ENCODE peak calls at places on chromosome 4, in six cellular contexts. R is body of pancreas, A is brain microvascular endothelial cell, W is fibroblast of pulmonary artery, Z is prostate gland, C is GM20000. F is an unnamed sample.

GRCh38 chr4:93764647-93765246 is 63.8 kb upstream of the ATOH1 start:
- DNase-seq in R (peak), A (peak), W (peak), Z (peak), C (peak), F (no peak)

GRCh38 chr4:85783483-85783882 is 308.5 kb downstream of the ARHGAP24 start:
- DNase-seq in R (no peak), A (peak), W (peak), Z (no peak), C (no peak), F (no peak)

GRCh38 chr4:175308236-175308635 is 390.1 kb downstream of the ADAM29 start:
- DNase-seq in R (no peak), A (peak), W (peak), Z (no peak), C (no peak), F (no peak)

GRCh38 chr4:89939464-89939863 is 44.8 kb downstream of the MMRN1 start:
- DNase-seq in R (no peak), A (no peak), W (no peak), Z (no peak), C (no peak), F (no peak)

GRCh38 chr4:173151496-173151895 is 17.1 kb upstream of the GALNT7 start:
- DNase-seq in R (no peak), A (no peak), W (no peak), Z (no peak), C (no peak), F (no peak)

GRCh38 chr4:109266891-109267290 is 35.6 kb downstream of the COL25A1 start:
- DNase-seq in R (no peak), A (no peak), W (no peak), Z (no peak), C (no peak), F (no peak)

GRCh38 chr4:6095023-6095817 is 77.0 kb upstream of the C4orf50 start:
- DNase-seq in R (no peak), A (peak), W (no peak), Z (no peak), C (no peak), F (no peak)

GRCh38 chr4:152309418-152309817 is 226.5 kb downstream of the FBXW7 start:
- DNase-seq in R (no peak), A (no peak), W (no peak), Z (no peak), C (no peak), F (no peak)

GRCh38 chr4:138056541-138056940 is 185.6 kb downstream of the SLC7A11 start:
- DNase-seq in R (no peak), A (no peak), W (no peak), Z (no peak), C (no peak), F (no peak)

GRCh38 chr4:67288964-67289363 is 256.3 kb downstream of the CENPC start:
- DNase-seq in R (no peak), A (peak), W (peak), Z (no peak), C (peak), F (no peak)

GRCh38 chr4:26176621-26177121 is 144.1 kb upstream of the RBPJ start:
- DNase-seq in R (no peak), A (peak), W (peak), Z (no peak), C (no peak), F (no peak)

GRCh38 chr4:182724414-182724813 is 192.8 kb downstream of the DCTD start:
- DNase-seq in R (no peak), A (no peak), W (no peak), Z (no peak), C (no peak), F (no peak)

GRCh38 chr4:99887837-99888236 is 6.4 kb downstream of the LAMTOR3 start:
- DNase-seq in R (no peak), A (no peak), W (peak), Z (no peak), C (no peak), F (no peak)

GRCh38 chr4:154916068-154916467 is 135.0 kb downstream of the RBM46 start:
- DNase-seq in R (no peak), A (no peak), W (no peak), Z (no peak), C (no peak), F (no peak)

GRCh38 chr4:78606035-78606434 is 54.5 kb downstream of the ANXA3 start:
- DNase-seq in R (no peak), A (no peak), W (no peak), Z (no peak), C (no peak), F (no peak)

GRCh38 chr4:78604988-78605387 is 53.4 kb downstream of the ANXA3 start:
- DNase-seq in R (no peak), A (no peak), W (no peak), Z (no peak), C (no peak), F (no peak)

GRCh38 chr4:78601013-78601412 is 49.4 kb downstream of the ANXA3 start:
- DNase-seq in R (no peak), A (no peak), W (no peak), Z (no peak), C (peak), F (no peak)

GRCh38 chr4:78602334-78602733 is 50.8 kb downstream of the ANXA3 start:
- DNase-seq in R (no peak), A (no peak), W (no peak), Z (peak), C (no peak), F (no peak)

DNA sequence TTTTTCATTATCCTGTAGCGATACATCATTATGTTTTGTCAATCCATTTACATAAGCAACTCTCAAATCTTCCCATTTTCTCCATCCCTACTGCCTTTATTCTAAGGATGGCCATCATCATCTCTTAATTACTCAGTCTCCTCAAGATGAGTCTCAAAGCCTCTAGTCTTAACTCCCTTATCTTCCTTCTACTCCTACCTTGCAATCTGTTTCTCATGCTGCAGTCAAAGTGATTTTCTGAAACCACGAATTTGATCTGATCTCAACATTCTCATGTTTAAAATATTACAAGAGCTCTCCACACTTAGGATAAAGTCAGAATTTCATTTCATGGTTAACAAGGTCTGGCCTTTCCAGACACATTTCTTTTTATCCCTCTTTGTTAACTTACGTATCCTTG is 51.8 kb downstream of the ANXA3 start:
- DNase-seq in R (no peak), A (no peak), W (no peak), Z (no peak), C (no peak), F (no peak)
- TF ChIP-seq CTCF in R (no peak), A (no peak), W (no peak), Z (no peak), C (no peak), F (no peak)

GRCh38 chr4:185730849-185731608 is 81.0 kb downstream of the SORBS2 start:
- DNase-seq in R (no peak), A (no peak), W (peak), Z (no peak), C (no peak), F (no peak)
- TF ChIP-seq CTCF in R (no peak), A (no peak), W (no peak), Z (no peak), C (no peak), F (no peak)

GRCh38 chr4:40328383-40328782 is 6.8 kb upstream of the CHRNA9 start:
- DNase-seq in R (no peak), A (no peak), W (no peak), Z (no peak), C (no peak), F (no peak)

GRCh38 chr4:40323866-40324265 is 11.3 kb upstream of the CHRNA9 start:
- DNase-seq in R (no peak), A (no peak), W (no peak), Z (no peak), C (no peak), F (no peak)

GRCh38 chr4:40322853-40323252 is 12.3 kb upstream of the CHRNA9 start:
- DNase-seq in R (no peak), A (no peak), W (peak), Z (no peak), C (no peak), F (no peak)

GRCh38 chr4:40327340-40327739 is 7.8 kb upstream of the CHRNA9 start:
- DNase-seq in R (no peak), A (no peak), W (peak), Z (no peak), C (no peak), F (no peak)

DNA sequence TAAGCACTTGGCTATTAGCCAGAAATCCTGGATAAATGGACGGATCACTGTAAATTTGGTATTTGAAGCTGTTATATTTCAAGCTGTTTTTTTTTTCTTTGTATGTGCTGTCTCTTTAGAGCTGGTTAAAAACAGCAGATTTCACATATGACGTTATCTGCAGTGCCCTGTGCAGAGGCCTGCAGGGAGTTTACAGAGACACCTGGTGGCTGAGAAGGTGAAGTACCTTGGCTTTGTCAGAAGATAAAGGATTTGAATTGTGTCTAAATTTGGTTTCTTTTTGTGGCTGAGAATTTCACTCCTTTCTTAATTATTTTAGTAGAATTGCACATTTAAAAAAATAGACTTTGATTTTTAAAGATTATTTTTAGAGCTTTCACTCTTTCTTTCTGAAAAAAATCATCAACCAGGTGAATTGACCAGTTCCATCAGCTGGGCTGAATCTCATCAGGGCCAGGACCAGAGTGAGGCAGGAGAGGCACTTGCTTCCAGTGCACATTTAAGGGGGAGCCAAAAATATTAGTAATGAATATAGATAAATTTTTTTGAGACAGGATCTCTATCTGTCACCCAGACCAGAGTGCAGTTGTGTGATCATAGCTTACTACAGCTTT is 9.6 kb upstream of the CHRNA9 start:
- DNase-seq in R (peak), A (peak), W (peak), Z (peak), C (peak), F (no peak)
- TF ChIP-seq CTCF in R (peak), A (peak), W (peak), Z (peak), C (peak), F (peak)

GRCh38 chr4:176335421-176335820 is 15.7 kb downstream of the SPCS3 start:
- DNase-seq in R (no peak), A (no peak), W (peak), Z (no peak), C (no peak), F (no peak)

GRCh38 chr4:176342384-176342783 is 22.6 kb downstream of the SPCS3 start:
- DNase-seq in R (no peak), A (no peak), W (no peak), Z (no peak), C (no peak), F (no peak)

GRCh38 chr4:176339936-176340761 is 20.4 kb downstream of the SPCS3 start:
- DNase-seq in R (no peak), A (no peak), W (peak), Z (no peak), C (no peak), F (no peak)

GRCh38 chr4:176343286-176343685 is 23.5 kb downstream of the SPCS3 start:
- DNase-seq in R (no peak), A (no peak), W (no peak), Z (no peak), C (no peak), F (no peak)

DNA sequence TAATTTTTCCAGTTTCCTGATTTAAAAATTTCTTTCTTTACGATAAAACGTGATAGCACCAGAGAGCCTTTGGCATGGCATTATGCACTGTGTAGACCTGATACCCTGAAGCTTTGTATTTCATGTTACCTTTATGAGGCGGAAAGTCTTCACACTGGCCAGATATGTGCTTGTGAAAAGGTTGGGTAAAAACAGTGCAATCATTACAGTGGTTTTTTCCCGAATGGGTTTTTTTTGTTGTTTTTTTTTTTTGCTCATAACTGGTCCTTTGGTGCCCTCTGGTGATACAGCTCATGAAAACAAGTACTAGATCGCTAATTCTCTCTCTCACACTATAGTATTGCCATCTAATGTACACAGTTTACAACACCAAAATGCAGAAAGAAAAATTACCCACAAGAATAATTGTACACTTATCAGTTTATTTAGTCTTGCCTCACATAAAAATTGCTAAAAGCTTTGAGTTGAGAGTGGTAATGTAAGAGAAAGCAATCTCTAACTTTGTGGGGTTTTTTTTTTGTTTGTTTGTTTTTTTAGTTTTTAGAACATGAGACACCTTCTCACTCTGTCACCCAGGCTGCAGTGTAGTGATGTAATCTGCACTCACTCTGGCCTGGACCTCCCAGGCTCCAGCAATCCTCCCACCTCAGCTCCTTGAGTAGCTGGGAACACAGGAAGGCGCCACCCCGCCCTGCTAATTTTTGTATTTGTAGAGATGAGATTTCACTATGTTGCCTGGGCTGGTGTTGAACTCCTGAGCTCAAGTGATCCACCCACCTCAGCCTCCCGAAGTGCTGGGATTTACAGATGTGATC is 21.3 kb downstream of the SPCS3 start:
- DNase-seq in R (no peak), A (peak), W (peak), Z (no peak), C (peak), F (no peak)
- TF ChIP-seq CTCF in R (peak), A (peak), W (peak), Z (peak), C (no peak), F (no peak)

DNA sequence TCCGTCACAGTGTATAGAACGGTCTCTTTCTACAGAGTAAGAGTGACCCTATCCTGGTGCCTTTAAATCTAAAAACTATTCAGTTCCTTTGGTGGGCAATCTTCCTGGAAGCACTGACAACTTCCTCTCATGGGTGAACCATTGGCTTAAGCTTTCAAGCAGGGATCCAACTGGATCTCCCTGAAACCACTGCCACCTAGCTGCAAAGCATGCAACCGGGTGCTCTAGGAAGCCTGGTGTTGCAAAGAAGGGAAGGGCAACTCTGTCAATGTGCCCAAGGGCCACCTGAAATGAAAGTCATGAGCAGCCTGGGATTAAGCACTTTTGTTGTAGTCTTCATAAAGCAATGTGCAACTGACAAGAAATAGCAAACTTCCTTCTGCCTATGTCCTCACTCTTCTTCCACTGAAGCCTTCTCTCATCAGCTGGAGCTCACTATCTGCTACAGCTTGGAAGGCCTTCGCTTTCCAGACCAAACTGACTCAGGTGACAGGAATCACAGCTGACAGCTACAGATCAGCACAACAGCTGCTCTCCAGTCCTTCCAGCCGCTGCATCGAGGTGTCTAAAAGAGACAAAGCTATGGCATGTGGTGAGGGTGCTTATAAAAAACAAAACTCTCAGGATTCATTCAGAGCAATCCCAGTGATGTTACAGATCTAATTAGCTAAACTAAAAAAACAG is 46.1 kb downstream of the SETD7 start:
- DNase-seq in R (no peak), A (no peak), W (peak), Z (no peak), C (no peak), F (no peak)
- TF ChIP-seq CTCF in R (peak), A (peak), W (peak), Z (peak), C (peak), F (no peak)

GRCh38 chr4:55682295-55682694 is 46.2 kb upstream of the NMU start:
- DNase-seq in R (no peak), A (no peak), W (no peak), Z (no peak), C (no peak), F (no peak)
- TF ChIP-seq CTCF in R (no peak), A (no peak), W (no peak), Z (no peak), C (no peak), F (no peak)

GRCh38 chr4:1009647-1010521 is 1.5 kb upstream of the FGFRL1 start:
- DNase-seq in R (peak), A (peak), W (peak), Z (peak), C (peak), F (peak)
- TF ChIP-seq CTCF in R (peak), A (peak), W (no peak), Z (peak), C (peak), F (no peak)